ENCODE peak calls at places on chromosomes 7 and 10, in ten cellular contexts. M is caudate nucleus; T is CD8-positive, alpha-beta memory T cell; P is tibial nerve; B is left ventricle myocardium inferior; Y is psoas muscle; V is heart left ventricle; I is HL-60; Z is lower lobe of right lung; E is foreskin keratinocyte. A is an unnamed sample.

GRCh38 chr10:69573056-69573806 is at the start of gene NEUROG3:
- DNase-seq in Z (no peak), M (no peak), I (peak; percentile 6), E (no peak), P (no peak), B (no peak), T (no peak), V (no peak), Y (peak; percentile 34), A (no peak)

GRCh38 chr10:94292448-94293118 is 70.2 kb downstream of the NOC3L start:
- DNase-seq in V (peak; percentile 59), M (no peak), I (no peak), T (no peak), P (peak; percentile 56), Y (peak; percentile 70), Z (no peak), B (peak; percentile 59), E (peak; percentile 28), A (no peak)

GRCh38 chr7:111115966-111116365 is 25.0 kb downstream of the LRRN3 start:
- DNase-seq in P (no peak), Y (no peak), V (no peak), E (no peak), T (no peak), I (no peak), Z (no peak), M (no peak), B (no peak), A (no peak)

GRCh38 chr7:55050286-55050685 is 31.5 kb downstream of the EGFR start:
- DNase-seq in T (no peak), E (no peak), I (no peak), Y (no peak), Z (no peak), M (no peak), P (no peak), B (no peak), V (no peak), A (no peak)

GRCh38 chr10:4450981-4451501 is 375.0 kb upstream of the AKR1E2 start:
- DNase-seq in V (no peak), I (no peak), Y (no peak), T (no peak), P (no peak), E (peak; percentile 77), Z (no peak), B (no peak), M (no peak), A (no peak)

GRCh38 chr10:89836840-89837172 is 135.4 kb downstream of the KIF20B start:
- DNase-seq in T (no peak), I (no peak), V (no peak), M (no peak), E (no peak), B (no peak), Z (peak; percentile 48), P (no peak), Y (no peak), A (no peak)

GRCh38 chr10:126063353-126063791 is 167.0 kb downstream of the FANK1 start:
- DNase-seq in M (no peak), Z (no peak), V (no peak), P (no peak), B (no peak), Y (no peak), I (no peak), T (no peak), E (peak; percentile 77), A (peak; percentile 66)

GRCh38 chr7:1050254-1050906 is 6.0 kb downstream of the GPR146 start:
- DNase-seq in I (no peak), E (no peak), T (no peak), B (no peak), Y (no peak), V (no peak), M (no peak), P (no peak), Z (peak; percentile 37), A (no peak)

GRCh38 chr10:63173468-63174227 is 40.5 kb downstream of the NRBF2 start:
- DNase-seq in Y (no peak), I (no peak), Z (no peak), B (no peak), M (no peak), V (no peak), T (no peak), E (no peak), P (no peak), A (no peak)

GRCh38 chr7:154770361-154770760 is 232.6 kb downstream of the PAXIP1 start:
- DNase-seq in M (no peak), T (no peak), V (no peak), Y (no peak), B (no peak), I (no peak), Z (no peak), E (no peak), P (no peak), A (no peak)

GRCh38 chr7:81846398-81846797 is 76.6 kb upstream of the HGF start:
- DNase-seq in Z (no peak), V (peak; percentile 11), Y (no peak), B (no peak), P (peak; percentile 13), E (peak; percentile 49), M (peak; percentile 0), I (peak; percentile 95), T (no peak), A (peak; percentile 54)

GRCh38 chr10:26854524-26854923 is 6.2 kb downstream of the ABI1 start:
- DNase-seq in M (no peak), P (no peak), T (no peak), Z (no peak), E (peak; percentile 18), I (no peak), B (no peak), Y (no peak), V (no peak), A (no peak)

GRCh38 chr10:124906551-124907001 is 35.3 kb upstream of the ZRANB1 start:
- DNase-seq in T (no peak), M (no peak), V (no peak), I (no peak), Z (no peak), Y (peak; percentile 31), B (no peak), E (peak; percentile 56), P (no peak), A (peak; percentile 60)

GRCh38 chr10:87657370-87657769 is 2.3 kb upstream of the PAPSS2 start:
- DNase-seq in I (no peak), E (no peak), B (no peak), P (peak; percentile 57), Y (no peak), Z (no peak), M (no peak), V (no peak), T (no peak), A (peak; percentile 73)

DNA sequence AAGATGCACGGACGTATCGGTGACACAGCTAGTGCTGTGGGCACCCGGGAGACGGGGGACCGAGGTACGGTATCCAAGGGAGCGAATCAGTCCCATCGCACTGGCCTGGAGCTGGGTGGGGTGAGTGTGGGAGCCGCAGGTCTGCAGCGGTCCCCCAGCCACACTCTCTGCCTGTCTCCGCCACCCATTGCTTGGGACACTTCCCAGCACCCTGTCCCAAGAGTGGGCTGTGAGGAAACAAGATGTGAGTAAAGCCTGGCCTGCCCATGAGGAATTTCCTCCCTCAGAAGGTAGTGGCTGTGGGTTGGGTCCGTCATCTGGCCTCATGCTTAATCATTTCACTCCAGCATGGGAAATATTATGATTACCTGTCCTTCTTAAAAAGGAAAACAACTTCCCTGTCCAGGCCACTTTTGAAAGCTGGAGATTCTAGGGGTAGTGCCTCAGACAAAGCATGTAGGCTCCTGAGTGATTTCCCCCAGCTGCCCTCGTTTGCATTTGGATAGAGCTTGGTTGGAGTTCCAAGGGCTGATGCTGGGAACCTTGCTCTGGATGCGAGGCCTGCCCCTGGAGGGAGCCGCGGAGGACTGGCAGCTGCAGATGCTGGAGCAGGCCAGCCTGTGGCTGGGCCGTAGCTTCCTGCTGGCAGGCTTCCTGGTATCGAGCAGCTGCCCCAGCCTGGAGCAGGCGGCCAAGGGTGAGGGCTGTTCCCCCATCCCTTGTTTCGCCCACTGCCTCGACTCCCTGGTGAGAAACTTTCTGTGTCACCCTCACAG is 6.2 kb upstream of the ACTR3C start:
- DNase-seq in B (no peak), E (no peak), M (peak; percentile 33), V (no peak), T (no peak), Z (no peak), I (no peak), P (no peak), Y (no peak), A (no peak)
- H3K27ac ChIP-seq in B (no peak overlapping the region), E (no peak overlapping the region), M (no peak overlapping the region), V (no peak overlapping the region), T (no peak overlapping the region), Z (no peak overlapping the region), I (no peak overlapping the region), P (no peak overlapping the region), Y (no peak overlapping the region), A (no peak overlapping the region)

GRCh38 chr7:150994141-150994837 is 3.5 kb downstream of the NOS3 start:
- DNase-seq in Y (no peak), M (no peak), Z (no peak), T (no peak), B (peak; percentile 73), E (no peak), I (peak; percentile 29), P (no peak), V (peak; percentile 82), A (no peak)

GRCh38 chr7:150992051-150992640 is 1.3 kb downstream of the NOS3 start:
- DNase-seq in P (no peak), V (no peak), B (no peak), Z (no peak), E (no peak), I (no peak), T (no peak), M (no peak), Y (no peak), A (no peak)

GRCh38 chr7:150994838-150995510 is 4.2 kb downstream of the NOS3 start:
- DNase-seq in Y (no peak), I (no peak), P (no peak), V (no peak), E (no peak), B (no peak), T (no peak), M (no peak), Z (no peak), A (no peak)

GRCh38 chr7:150993511-150993910 is 2.7 kb downstream of the NOS3 start:
- DNase-seq in Z (no peak), T (no peak), Y (peak; percentile 49), B (peak; percentile 79), P (no peak), E (no peak), I (no peak), M (no peak), V (peak; percentile 89), A (no peak)

GRCh38 chr7:150992833-150993302 is 2.1 kb downstream of the NOS3 start:
- DNase-seq in T (no peak), Z (no peak), E (no peak), I (no peak), M (no peak), Y (peak; percentile 43), P (no peak), B (peak; percentile 43), V (peak; percentile 74), A (no peak)
- H3K27ac ChIP-seq in T (no peak overlapping the region), Z (peak overlapping the region; percentile 53), E (no peak overlapping the region), I (no peak overlapping the region), M (no peak overlapping the region), Y (peak overlapping the region; percentile 58), P (no peak overlapping the region), B (peak overlapping the region; percentile 92), V (peak overlapping the region; percentile 92), A (no peak overlapping the region)

GRCh38 chr7:140242057-140243031 is 65.6 kb upstream of the KDM7A start:
- DNase-seq in I (no peak), T (no peak), Z (peak; percentile 64), V (no peak), M (no peak), B (peak; percentile 18), Y (no peak), P (no peak), E (no peak), A (no peak)
- H3K27ac ChIP-seq in I (no peak overlapping the region), T (peak overlapping the region; percentile 55), Z (no peak overlapping the region), V (no peak overlapping the region), M (no peak overlapping the region), B (peak overlapping the region; percentile 40), Y (no peak overlapping the region), P (peak overlapping the region; percentile 62), E (no peak overlapping the region), A (no peak overlapping the region)

GRCh38 chr7:140571537-140572122 is 69.0 kb downstream of the DENND2A start:
- DNase-seq in P (no peak), E (peak; percentile 43), Z (no peak), M (no peak), B (no peak), V (no peak), Y (no peak), T (no peak), I (no peak), A (no peak)
- H3K27ac ChIP-seq in P (no peak overlapping the region), E (no peak overlapping the region), Z (no peak overlapping the region), M (no peak overlapping the region), B (peak overlapping the region; percentile 86), V (no peak overlapping the region), Y (no peak overlapping the region), T (no peak overlapping the region), I (no peak overlapping the region), A (no peak overlapping the region)